ENCODE peak calls at places on chromosomes 12 and 14, in four cellular contexts. One of them, this sample, is unnamed.
A peak's percentile ranks its signal among the peaks of the same experiment; 100 is the strongest.

GRCh38 chr12:67471810-67472209 is 176.7 kb upstream of the DYRK2 start:
- DNase-seq in NCI-H1092 treated with DMSO at 0.1 percent for 48 hours: peak; percentile 16
- DNase-seq in NCI-H1417: no peak
- DNase-seq in fibroblast of the conjunctiva: no peak
- DNase-seq in this sample: no peak

GRCh38 chr12:109783965-109784244 is 49.3 kb downstream of the TRPV4 start:
- DNase-seq in NCI-H1092 treated with DMSO at 0.1 percent for 48 hours: no peak
- DNase-seq in NCI-H1417: peak; percentile 14
- DNase-seq in fibroblast of the conjunctiva: no peak
- DNase-seq in this sample: no peak

GRCh38 chr12:15662303-15662980 is 126.7 kb downstream of the EPS8 start:
- DNase-seq in NCI-H1092 treated with DMSO at 0.1 percent for 48 hours: no peak
- DNase-seq in NCI-H1417: no peak
- DNase-seq in fibroblast of the conjunctiva: peak; percentile 81
- DNase-seq in this sample: peak; percentile 90

GRCh38 chr12:26803552-26803951 is 29.4 kb downstream of the ITPR2 start:
- DNase-seq in NCI-H1092 treated with DMSO at 0.1 percent for 48 hours: no peak
- DNase-seq in NCI-H1417: no peak
- DNase-seq in fibroblast of the conjunctiva: no peak
- DNase-seq in this sample: no peak

GRCh38 chr12:122022393-122023338 is 982 bp downstream of the BCL7A start:
- DNase-seq in NCI-H1092 treated with DMSO at 0.1 percent for 48 hours: peak; percentile 22
- DNase-seq in NCI-H1417: peak; percentile 75
- DNase-seq in fibroblast of the conjunctiva: no peak
- DNase-seq in this sample: no peak

GRCh38 chr14:52400846-52401245 is 86.7 kb downstream of the PTGER2 start:
- DNase-seq in NCI-H1092 treated with DMSO at 0.1 percent for 48 hours: no peak
- DNase-seq in NCI-H1417: no peak
- DNase-seq in fibroblast of the conjunctiva: no peak
- DNase-seq in this sample: no peak

GRCh38 chr12:115871714-115872113 is 405.8 kb downstream of the MED13L start:
- DNase-seq in NCI-H1092 treated with DMSO at 0.1 percent for 48 hours: peak; percentile 46
- DNase-seq in NCI-H1417: no peak
- DNase-seq in fibroblast of the conjunctiva: peak; percentile 6
- DNase-seq in this sample: peak; percentile 1

GRCh38 chr12:110314308-110314707 is 33.3 kb downstream of the ATP2A2 start:
- DNase-seq in NCI-H1092 treated with DMSO at 0.1 percent for 48 hours: no peak
- DNase-seq in NCI-H1417: no peak
- DNase-seq in fibroblast of the conjunctiva: peak; percentile 20
- DNase-seq in this sample: no peak

GRCh38 chr12:122079038-122079531 is 529 bp downstream of the MLXIP start:
- DNase-seq in NCI-H1092 treated with DMSO at 0.1 percent for 48 hours: no peak
- DNase-seq in NCI-H1417: peak; percentile 72
- DNase-seq in fibroblast of the conjunctiva: no peak
- DNase-seq in this sample: no peak

GRCh38 chr14:100577986-100578431 is 9.2 kb downstream of the BEGAIN start:
- DNase-seq in NCI-H1092 treated with DMSO at 0.1 percent for 48 hours: no peak
- DNase-seq in NCI-H1417: no peak
- DNase-seq in fibroblast of the conjunctiva: no peak
- DNase-seq in this sample: no peak

GRCh38 chr12:51238510-51239334 is at the start of gene DAZAP2:
- DNase-seq in NCI-H1092 treated with DMSO at 0.1 percent for 48 hours: peak; percentile 89
- DNase-seq in NCI-H1417: peak; percentile 96
- DNase-seq in fibroblast of the conjunctiva: peak; percentile 92
- DNase-seq in this sample: peak; percentile 90

GRCh38 chr12:81231574-81232368 is 153.9 kb downstream of the ACSS3 start:
- DNase-seq in NCI-H1092 treated with DMSO at 0.1 percent for 48 hours: no peak
- DNase-seq in NCI-H1417: peak; percentile 62
- DNase-seq in fibroblast of the conjunctiva: no peak
- DNase-seq in this sample: no peak

GRCh38 chr14:54291491-54292191 is 105.2 kb upstream of the CDKN3 start:
- DNase-seq in NCI-H1092 treated with DMSO at 0.1 percent for 48 hours: no peak
- DNase-seq in NCI-H1417: peak; percentile 17
- DNase-seq in fibroblast of the conjunctiva: no peak
- DNase-seq in this sample: no peak

GRCh38 chr12:71521125-71521524 is 81.5 kb downstream of the LGR5 start:
- DNase-seq in NCI-H1092 treated with DMSO at 0.1 percent for 48 hours: no peak
- DNase-seq in NCI-H1417: no peak
- DNase-seq in fibroblast of the conjunctiva: no peak
- DNase-seq in this sample: no peak

GRCh38 chr14:94322648-94323570 is at the start of gene SERPINA6:
- DNase-seq in NCI-H1092 treated with DMSO at 0.1 percent for 48 hours: no peak
- DNase-seq in NCI-H1417: peak; percentile 36
- DNase-seq in fibroblast of the conjunctiva: peak; percentile 32
- DNase-seq in this sample: no peak

GRCh38 chr14:59275668-59276067 is 87.2 kb downstream of the DAAM1 start:
- DNase-seq in NCI-H1092 treated with DMSO at 0.1 percent for 48 hours: no peak
- DNase-seq in NCI-H1417: no peak
- DNase-seq in fibroblast of the conjunctiva: peak; percentile 66
- DNase-seq in this sample: peak; percentile 76

GRCh38 chr12:132559652-132560420 is 50.5 kb downstream of the LRCOL1 start:
- DNase-seq in NCI-H1092 treated with DMSO at 0.1 percent for 48 hours: peak; percentile 40
- DNase-seq in NCI-H1417: peak; percentile 77
- DNase-seq in fibroblast of the conjunctiva: no peak
- DNase-seq in this sample: peak; percentile 13

GRCh38 chr14:69625299-69626131 is 14.1 kb downstream of the SUSD6 start:
- DNase-seq in NCI-H1092 treated with DMSO at 0.1 percent for 48 hours: no peak
- DNase-seq in NCI-H1417: no peak
- DNase-seq in fibroblast of the conjunctiva: no peak
- DNase-seq in this sample: no peak

GRCh38 chr12:101935769-101936741 is 58.7 kb downstream of the DRAM1 start:
- DNase-seq in NCI-H1092 treated with DMSO at 0.1 percent for 48 hours: no peak
- DNase-seq in NCI-H1417: no peak
- DNase-seq in fibroblast of the conjunctiva: peak; percentile 86
- DNase-seq in this sample: peak; percentile 92

GRCh38 chr12:130932061-130932650 is 21.6 kb upstream of the ADGRD1 start:
- DNase-seq in NCI-H1092 treated with DMSO at 0.1 percent for 48 hours: no peak
- DNase-seq in NCI-H1417: no peak
- DNase-seq in fibroblast of the conjunctiva: no peak
- DNase-seq in this sample: no peak

GRCh38 chr14:55285048-55285652 is 13.9 kb downstream of the FBXO34 start:
- DNase-seq in NCI-H1092 treated with DMSO at 0.1 percent for 48 hours: no peak
- DNase-seq in NCI-H1417: no peak
- DNase-seq in fibroblast of the conjunctiva: no peak
- DNase-seq in this sample: no peak

GRCh38 chr14:35701531-35701930 is 107.6 kb downstream of the RALGAPA1 start:
- DNase-seq in NCI-H1092 treated with DMSO at 0.1 percent for 48 hours: no peak
- DNase-seq in NCI-H1417: no peak
- DNase-seq in fibroblast of the conjunctiva: no peak
- DNase-seq in this sample: no peak

GRCh38 chr12:129607293-129607692 is 296.5 kb downstream of the TMEM132D start:
- DNase-seq in NCI-H1092 treated with DMSO at 0.1 percent for 48 hours: no peak
- DNase-seq in NCI-H1417: no peak
- DNase-seq in fibroblast of the conjunctiva: peak; percentile 6
- DNase-seq in this sample: no peak

GRCh38 chr14:32588448-32589320 is 259.6 kb downstream of the AKAP6 start:
- DNase-seq in NCI-H1092 treated with DMSO at 0.1 percent for 48 hours: no peak
- DNase-seq in NCI-H1417: no peak
- DNase-seq in fibroblast of the conjunctiva: peak; percentile 56
- DNase-seq in this sample: no peak

GRCh38 chr12:53506881-53507719 is at the start of gene NPFF:
- DNase-seq in NCI-H1092 treated with DMSO at 0.1 percent for 48 hours: no peak
- DNase-seq in NCI-H1417: no peak
- DNase-seq in fibroblast of the conjunctiva: no peak
- DNase-seq in this sample: no peak

This sample was measured in stromal cell of bone marrow.